ENCODE peak calls at places on chromosome 11, in four cellular contexts. K, R, L and Z are unnamed samples.

GRCh38 chr11:33257897-33258630 is 883 bp downstream of the HIPK3 start:
- DNase-seq in K (peak), R (peak), L (peak), Z (peak)

GRCh38 chr11:90321018-90321417 is 98.2 kb upstream of the CHORDC1 start:
- DNase-seq in K (peak), R (no peak), L (no peak), Z (no peak)

GRCh38 chr11:66906077-66906929 is 49.4 kb downstream of the LRFN4 start:
- DNase-seq in K (no peak), R (no peak), L (no peak), Z (no peak)

GRCh38 chr11:64604458-64605247 is 13.6 kb downstream of the SLC22A12 start:
- DNase-seq in K (no peak), R (no peak), L (no peak), Z (no peak)

GRCh38 chr11:134802598-134802997 is 390.6 kb upstream of the B3GAT1 start:
- DNase-seq in K (no peak), R (no peak), L (no peak), Z (no peak)

GRCh38 chr11:126645206-126645605 is 289.7 kb downstream of the ST3GAL4 start:
- DNase-seq in K (no peak), R (peak), L (no peak), Z (peak)

GRCh38 chr11:113305440-113306336 is 8.7 kb upstream of the TTC12 start:
- DNase-seq in K (peak), R (peak), L (no peak), Z (peak)

GRCh38 chr11:93330446-93330984 is at the start of gene DEUP1:
- DNase-seq in K (peak), R (peak), L (peak), Z (peak)

GRCh38 chr11:29452131-29452530 is 564.7 kb downstream of the KCNA4 start:
- DNase-seq in K (no peak), R (peak), L (no peak), Z (peak)

GRCh38 chr11:11876458-11876857 is 34.7 kb downstream of the USP47 start:
- DNase-seq in K (no peak), R (no peak), L (no peak), Z (no peak)

GRCh38 chr11:68142441-68143309 is 21.5 kb upstream of the CHKA start:
- DNase-seq in K (no peak), R (no peak), L (no peak), Z (no peak)

GRCh38 chr11:120424185-120424969 is 87.2 kb upstream of the GRIK4 start:
- DNase-seq in K (no peak), R (no peak), L (no peak), Z (no peak)

GRCh38 chr11:6319001-6319878 is 1.1 kb downstream of the CAVIN3 start:
- DNase-seq in K (no peak), R (peak), L (no peak), Z (peak)

GRCh38 chr11:69450064-69450856 is 31.2 kb upstream of the LINC01488 start:
- DNase-seq in K (no peak), R (no peak), L (no peak), Z (no peak)

GRCh38 chr11:61917357-61918109 is at the start of gene RAB3IL1:
- DNase-seq in K (no peak), R (peak), L (peak), Z (no peak)

GRCh38 chr11:1890856-1891830 is 552 bp downstream of the PRR33 start:
- DNase-seq in K (no peak), R (no peak), L (peak), Z (no peak)

GRCh38 chr11:31825453-31826391 is 14.6 kb upstream of the PAX6 start:
- DNase-seq in K (no peak), R (no peak), L (no peak), Z (no peak)

GRCh38 chr11:129278586-129279319 is 86.6 kb upstream of the ARHGAP32 start:
- DNase-seq in K (no peak), R (peak), L (no peak), Z (no peak)

GRCh38 chr11:77557553-77557952 is 32.2 kb upstream of the AQP11 start:
- DNase-seq in K (peak), R (peak), L (no peak), Z (peak)

GRCh38 chr11:81596709-81597108 is 1137.0 kb downstream of the FAM181B start:
- DNase-seq in K (no peak), R (no peak), L (no peak), Z (no peak)

GRCh38 chr11:5004429-5005274 is 10.0 kb downstream of the OR51L1 start:
- DNase-seq in K (peak), R (peak), L (no peak), Z (peak)

GRCh38 chr11:114085965-114086364 is 26.5 kb downstream of the ZBTB16 start:
- DNase-seq in K (no peak), R (no peak), L (no peak), Z (no peak)

GRCh38 chr11:18329196-18329870 is 7.0 kb downstream of the GTF2H1 start:
- DNase-seq in K (peak), R (no peak), L (no peak), Z (no peak)

GRCh38 chr11:70952171-70952570 is 300.2 kb downstream of the SHANK2 start:
- DNase-seq in K (no peak), R (no peak), L (no peak), Z (no peak)

GRCh38 chr11:469684-470667 is 19.9 kb downstream of the PTDSS2 start:
- DNase-seq in K (no peak), R (peak), L (no peak), Z (peak)

GRCh38 chr11:12165237-12165875 is 55.0 kb downstream of the MICAL2 start:
- DNase-seq in K (no peak), R (no peak), L (no peak), Z (no peak)

GRCh38 chr11:12183827-12184620 is 73.6 kb downstream of the MICAL2 start:
- DNase-seq in K (no peak), R (no peak), L (no peak), Z (no peak)

GRCh38 chr11:15770798-15771414 is 585.4 kb downstream of the SOX6 start:
- DNase-seq in K (peak), R (peak), L (no peak), Z (peak)

GRCh38 chr11:69686452-69686851 is 11.3 kb upstream of the LTO1 start:
- DNase-seq in K (no peak), R (no peak), L (no peak), Z (no peak)

GRCh38 chr11:45609337-45609736 is 56.1 kb downstream of the CHST1 start:
- DNase-seq in K (no peak), R (no peak), L (no peak), Z (no peak)

GRCh38 chr11:77154381-77155081 is 26.5 kb downstream of the MYO7A start:
- DNase-seq in K (no peak), R (no peak), L (no peak), Z (no peak)

GRCh38 chr11:125376117-125376516 is 119.9 kb downstream of the FEZ1 start:
- DNase-seq in K (peak), R (no peak), L (no peak), Z (peak)

GRCh38 chr11:68403424-68403823 is 57.1 kb upstream of the PPP6R3 start:
- DNase-seq in K (no peak), R (no peak), L (no peak), Z (no peak)

GRCh38 chr11:69010964-69011623 is 2.0 kb downstream of the MRGPRF start:
- DNase-seq in K (no peak), R (peak), L (no peak), Z (peak)